ENCODE peak calls at places on chromosome 15, in five cellular contexts. V, S, W, D and X are unnamed samples.

GRCh38 chr15:92693922-92694331 is 38.4 kb upstream of the FAM174B start:
- DNase-seq in V (no peak), S (peak; percentile 37), W (no peak), D (peak; percentile 80), X (no peak)

GRCh38 chr15:30675126-30675525 is 49.2 kb downstream of the ARHGAP11B start:
- DNase-seq in V (no peak), S (no peak), W (no peak), D (no peak), X (no peak)

GRCh38 chr15:74430510-74430951 is 3.2 kb downstream of the SEMA7A start:
- DNase-seq in V (no peak), S (no peak), W (no peak), D (no peak), X (no peak)

GRCh38 chr15:92653836-92654524 is 1.6 kb downstream of the FAM174B start:
- DNase-seq in V (no peak), S (peak; percentile 26), W (no peak), D (peak; percentile 74), X (no peak)

GRCh38 chr15:58805095-58805494 is 34.0 kb downstream of the MINDY2 start:
- DNase-seq in V (no peak), S (no peak), W (no peak), D (no peak), X (no peak)

GRCh38 chr15:57427367-57427821 is 51.1 kb downstream of the CGNL1 start:
- DNase-seq in V (no peak), S (no peak), W (no peak), D (no peak), X (no peak)

GRCh38 chr15:96703087-96703486 is 372.6 kb downstream of the NR2F2 start:
- DNase-seq in V (no peak), S (no peak), W (no peak), D (no peak), X (no peak)

GRCh38 chr15:57138260-57138895 is 219.9 kb downstream of the TCF12 start:
- DNase-seq in V (no peak), S (peak; percentile 28), W (no peak), D (peak; percentile 80), X (no peak)

GRCh38 chr15:39243396-39243795 is 337.5 kb upstream of the THBS1 start:
- DNase-seq in V (no peak), S (no peak), W (no peak), D (no peak), X (no peak)

GRCh38 chr15:27095809-27096580 is 125.0 kb downstream of the GABRG3 start:
- DNase-seq in V (no peak), S (no peak), W (no peak), D (no peak), X (no peak)

GRCh38 chr15:60853077-60853476 is 374.1 kb upstream of the ICE2 start:
- DNase-seq in V (no peak), S (no peak), W (no peak), D (no peak), X (no peak)

GRCh38 chr15:93801206-93801605 is 430.2 kb upstream of the MCTP2 start:
- DNase-seq in V (no peak), S (no peak), W (no peak), D (no peak), X (no peak)

GRCh38 chr15:68732451-68732850 is 88.2 kb downstream of the ANP32A start:
- DNase-seq in V (no peak), S (no peak), W (no peak), D (no peak), X (no peak)

GRCh38 chr15:24857777-24858176 is 97.0 kb upstream of the SNRPN start:
- DNase-seq in V (no peak), S (no peak), W (no peak), D (no peak), X (no peak)

GRCh38 chr15:57122080-57122845 is 203.8 kb downstream of the TCF12 start:
- DNase-seq in V (no peak), S (no peak), W (no peak), D (peak; percentile 54), X (no peak)

GRCh38 chr15:100113351-100114075 is 228.3 kb downstream of the ADAMTS17 start:
- DNase-seq in V (peak; percentile 67), S (no peak), W (no peak), D (no peak), X (no peak)

GRCh38 chr15:52106641-52107040 is 5.9 kb downstream of the BCL2L10 start:
- DNase-seq in V (no peak), S (no peak), W (no peak), D (no peak), X (no peak)

GRCh38 chr15:59746777-59747176 is 57.7 kb upstream of the BNIP2 start:
- DNase-seq in V (no peak), S (no peak), W (no peak), D (no peak), X (no peak)

GRCh38 chr15:82044373-82045178 is 1.2 kb downstream of the MEX3B start:
- DNase-seq in V (peak; percentile 66), S (peak; percentile 69), W (peak; percentile 32), D (peak; percentile 76), X (peak; percentile 46)

GRCh38 chr15:47289667-47290066 is 427.6 kb upstream of the SEMA6D start:
- DNase-seq in V (no peak), S (no peak), W (no peak), D (no peak), X (no peak)

GRCh38 chr15:78634251-78635145 is 6.5 kb downstream of the CHRNB4 start:
- DNase-seq in V (no peak), S (no peak), W (no peak), D (no peak), X (no peak)

GRCh38 chr15:65303687-65304392 is 637 bp upstream of the RNU5B-1 start:
- DNase-seq in V (no peak), S (peak; percentile 36), W (no peak), D (peak; percentile 57), X (no peak)

GRCh38 chr15:36731025-36731424 is 151.6 kb downstream of the CDIN1 start:
- DNase-seq in V (no peak), S (no peak), W (no peak), D (no peak), X (no peak)

GRCh38 chr15:77983708-77984445 is 93.6 kb downstream of the TBC1D2B start:
- DNase-seq in V (peak; percentile 36), S (no peak), W (no peak), D (no peak), X (no peak)

GRCh38 chr15:61480295-61480694 is 251.2 kb upstream of the RORA start:
- DNase-seq in V (no peak), S (no peak), W (no peak), D (no peak), X (no peak)

GRCh38 chr15:28006116-28006911 is 92.8 kb downstream of the OCA2 start:
- DNase-seq in V (no peak), S (no peak), W (no peak), D (no peak), X (no peak)

GRCh38 chr15:47685141-47685870 is 32.0 kb upstream of the SEMA6D start:
- DNase-seq in V (no peak), S (no peak), W (no peak), D (no peak), X (no peak)

GRCh38 chr15:66401130-66402021 is 14.7 kb downstream of the MAP2K1 start:
- DNase-seq in V (no peak), S (no peak), W (no peak), D (no peak), X (no peak)

GRCh38 chr15:81191701-81192100 is 5.0 kb upstream of the IL16 start:
- DNase-seq in V (no peak), S (no peak), W (no peak), D (no peak), X (no peak)

GRCh38 chr15:95912280-95912625 is 418.2 kb upstream of the NR2F2 start:
- DNase-seq in V (no peak), S (no peak), W (no peak), D (no peak), X (no peak)